ENCODE peak calls at places on chromosomes 4 and X, in eight cellular contexts. T, C, M, D, G, V, W and Y are unnamed samples.

GRCh38 chrX:118761950-118762725 is 34.7 kb downstream of the IL13RA1 start:
- DNase-seq in T (no peak), C (no peak), M (no peak), D (no peak), G (no peak), V (no peak), W (no peak), Y (no peak)

GRCh38 chr4:8016527-8016926 is 76.9 kb upstream of the AFAP1 start:
- DNase-seq in T (no peak), C (no peak), M (no peak), D (no peak), G (no peak), V (no peak), W (peak; percentile 62), Y (no peak)

GRCh38 chr4:55609393-55609821 is 17.4 kb upstream of the PDCL2 start:
- DNase-seq in T (no peak), C (no peak), M (no peak), D (no peak), G (no peak), V (no peak), W (peak; percentile 12), Y (no peak)

GRCh38 chr4:71300964-71301363 is 37.9 kb upstream of the SLC4A4 start:
- DNase-seq in T (peak; percentile 59), C (no peak), M (no peak), D (no peak), G (no peak), V (no peak), W (no peak), Y (no peak)

GRCh38 chr4:40445671-40446070 is 110.5 kb downstream of the CHRNA9 start:
- DNase-seq in T (no peak), C (no peak), M (no peak), D (no peak), G (no peak), V (no peak), W (no peak), Y (no peak)

GRCh38 chr4:144787365-144788263 is 141.7 kb downstream of the HHIP start:
- DNase-seq in T (no peak), C (no peak), M (no peak), D (no peak), G (peak; percentile 12), V (no peak), W (peak; percentile 32), Y (no peak)

GRCh38 chrX:8873102-8873501 is 71.9 kb upstream of the FAM9A start:
- DNase-seq in T (no peak), C (no peak), M (no peak), D (no peak), G (no peak), V (no peak), W (no peak), Y (no peak)

GRCh38 chr4:47882228-47882627 is 32.2 kb downstream of the NFXL1 start:
- DNase-seq in T (no peak), C (no peak), M (no peak), D (no peak), G (no peak), V (no peak), W (no peak), Y (no peak)

GRCh38 chr4:178010596-178010995 is 568.4 kb upstream of the AGA start:
- DNase-seq in T (no peak), C (no peak), M (no peak), D (no peak), G (no peak), V (no peak), W (no peak), Y (no peak)

GRCh38 chr4:185865901-185866328 is 53.9 kb upstream of the SORBS2 start:
- DNase-seq in T (peak; percentile 69), C (no peak), M (no peak), D (no peak), G (peak; percentile 74), V (no peak), W (peak; percentile 86), Y (no peak)

GRCh38 chr4:81164623-81165416 is 50.2 kb downstream of the PRKG2 start:
- DNase-seq in T (no peak), C (no peak), M (no peak), D (no peak), G (peak; percentile 51), V (no peak), W (peak; percentile 67), Y (no peak)

GRCh38 chrX:47448165-47448806 is 34.7 kb downstream of the ZNF41 start:
- DNase-seq in T (no peak), C (no peak), M (no peak), D (no peak), G (no peak), V (no peak), W (no peak), Y (no peak)

GRCh38 chr4:87848622-87849351 is 16.0 kb downstream of the MEPE start:
- DNase-seq in T (peak; percentile 63), C (peak; percentile 48), M (peak; percentile 5), D (peak; percentile 56), G (peak; percentile 71), V (peak; percentile 69), W (peak; percentile 37), Y (peak; percentile 78)

GRCh38 chr4:184262901-184263300 is 45.2 kb upstream of the ENPP6 start:
- DNase-seq in T (no peak), C (no peak), M (no peak), D (no peak), G (peak; percentile 57), V (no peak), W (no peak), Y (no peak)

GRCh38 chrX:132127748-132128147 is at the start of gene FRMD7:
- DNase-seq in T (peak; percentile 18), C (no peak), M (no peak), D (no peak), G (peak; percentile 3), V (no peak), W (peak; percentile 21), Y (no peak)

GRCh38 chr4:128371004-128371777 is 83.6 kb upstream of the PGRMC2 start:
- DNase-seq in T (no peak), C (no peak), M (no peak), D (no peak), G (no peak), V (no peak), W (peak; percentile 83), Y (no peak)

GRCh38 chr4:123666486-123666885 is 269.9 kb downstream of the SPRY1 start:
- DNase-seq in T (no peak), C (no peak), M (no peak), D (no peak), G (no peak), V (no peak), W (no peak), Y (no peak)

GRCh38 chr4:164440196-164440595 is 313.7 kb upstream of the SMIM31 start:
- DNase-seq in T (no peak), C (no peak), M (no peak), D (no peak), G (peak; percentile 78), V (no peak), W (peak; percentile 80), Y (no peak)

GRCh38 chr4:148454835-148455234 is 12.6 kb upstream of the NR3C2 start:
- DNase-seq in T (no peak), C (no peak), M (no peak), D (no peak), G (no peak), V (no peak), W (no peak), Y (no peak)

GRCh38 chr4:102623622-102624021 is 122.5 kb downstream of the NFKB1 start:
- DNase-seq in T (peak; percentile 26), C (no peak), M (no peak), D (no peak), G (peak; percentile 63), V (no peak), W (peak; percentile 61), Y (no peak)

GRCh38 chr4:69321153-69321729 is 41.0 kb downstream of the UGT2B28 start:
- DNase-seq in T (peak; percentile 91), C (no peak), M (no peak), D (no peak), G (no peak), V (no peak), W (no peak), Y (no peak)

GRCh38 chrX:107712231-107713204 is 63.1 kb downstream of the TSC22D3 start:
- DNase-seq in T (no peak), C (peak; percentile 71), M (peak; percentile 75), D (no peak), G (peak; percentile 49), V (peak; percentile 76), W (peak; percentile 52), Y (peak; percentile 76)

GRCh38 chrX:107711521-107712041 is 64.0 kb downstream of the TSC22D3 start:
- DNase-seq in T (no peak), C (no peak), M (no peak), D (no peak), G (no peak), V (no peak), W (no peak), Y (no peak)

GRCh38 chrX:107714196-107714811 is 61.3 kb downstream of the TSC22D3 start:
- DNase-seq in T (no peak), C (no peak), M (peak; percentile 46), D (no peak), G (no peak), V (no peak), W (no peak), Y (no peak)

GRCh38 chrX:107715331-107716044 is 60.1 kb downstream of the TSC22D3 start:
- DNase-seq in T (no peak), C (no peak), M (peak; percentile 36), D (no peak), G (no peak), V (no peak), W (no peak), Y (no peak)

GRCh38 chrX:107713205-107714195 is 62.1 kb downstream of the TSC22D3 start:
- DNase-seq in T (no peak), C (no peak), M (peak; percentile 61), D (no peak), G (no peak), V (no peak), W (no peak), Y (no peak)
- H3K27ac ChIP-seq in T (peak overlapping the region; percentile 86), C (peak overlapping the region; percentile 97), M (peak overlapping the region; percentile 99), D (peak overlapping the region; percentile 95), G (peak overlapping the region; percentile 85), V (peak overlapping the region; percentile 97), W (no peak overlapping the region), Y (peak overlapping the region; percentile 91)

GRCh38 chr4:138200236-138200590 is 41.9 kb downstream of the SLC7A11 start:
- DNase-seq in T (no peak), C (no peak), M (no peak), D (no peak), G (no peak), V (no peak), W (no peak), Y (no peak)
- H3K27ac ChIP-seq in T (peak overlapping the region; percentile 83), C (no peak overlapping the region), M (no peak overlapping the region), D (peak overlapping the region; percentile 43), G (no peak overlapping the region), V (no peak overlapping the region), W (no peak overlapping the region), Y (no peak overlapping the region)

GRCh38 chrX:16711219-16712115 is 1.0 kb downstream of the CTPS2 start:
- DNase-seq in T (peak; percentile 10), C (no peak), M (no peak), D (no peak), G (no peak), V (no peak), W (no peak), Y (no peak)
- H3K27ac ChIP-seq in T (peak overlapping the region; percentile 86), C (peak overlapping the region; percentile 87), M (peak overlapping the region; percentile 24), D (peak overlapping the region; percentile 82), G (peak overlapping the region; percentile 0), V (peak overlapping the region; percentile 88), W (peak overlapping the region; percentile 47), Y (peak overlapping the region; percentile 82)

DNA sequence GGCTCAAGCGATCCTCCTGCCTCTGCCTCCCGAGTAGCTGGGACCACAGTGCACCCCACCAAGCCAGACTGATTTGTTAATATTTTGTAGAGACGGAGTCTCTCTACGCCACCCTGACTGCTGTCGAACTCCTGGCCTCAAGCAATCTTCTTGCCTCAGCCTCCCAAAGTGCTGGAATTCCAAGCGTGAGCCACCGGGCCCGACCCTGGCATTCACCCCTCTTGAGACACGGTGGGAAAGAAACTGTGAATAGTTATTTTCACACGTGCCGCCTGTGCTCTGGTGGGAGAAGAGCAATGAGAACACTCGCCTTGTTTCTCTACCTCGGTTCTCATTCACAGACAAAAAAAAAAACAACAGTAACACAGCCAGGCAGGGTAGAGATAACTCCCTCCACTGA is 103.5 kb downstream of the DHRSX start:
- DNase-seq in T (no peak), C (no peak), M (no peak), D (no peak), G (no peak), V (no peak), W (no peak), Y (no peak)
- H3K27ac ChIP-seq in T (no peak overlapping the region), C (no peak overlapping the region), M (no peak overlapping the region), D (no peak overlapping the region), G (no peak overlapping the region), V (no peak overlapping the region), W (no peak overlapping the region), Y (no peak overlapping the region)